ENCODE peak calls at places on chromosome 22, in five cellular contexts. K, A, M, J and L are unnamed samples.

GRCh38 chr22:45887202-45888131 is 89.5 kb downstream of the WNT7B start:
- DNase-seq in J (no peak), A (peak), K (peak), M (no peak), L (no peak)

GRCh38 chr22:39546889-39547586 is 14.5 kb upstream of the RPS19BP1 start:
- DNase-seq in K (no peak), M (no peak), J (no peak), A (no peak), L (no peak)

GRCh38 chr22:48849963-48850657 is 977.6 kb downstream of the BRD1 start:
- DNase-seq in M (no peak), K (no peak), A (peak), J (no peak), L (no peak)

GRCh38 chr22:20264614-20265452 is 3.3 kb downstream of the RTN4R start:
- DNase-seq in M (no peak), J (no peak), A (no peak), K (no peak), L (no peak)

GRCh38 chr22:27401321-27401720 is 400.2 kb downstream of the MN1 start:
- DNase-seq in A (no peak), J (no peak), K (no peak), M (no peak), L (no peak)

GRCh38 chr22:45091254-45091854 is 72.4 kb upstream of the NUP50 start:
- DNase-seq in K (no peak), A (peak), M (no peak), J (no peak), L (no peak)

GRCh38 chr22:30208631-30209603 is 37.6 kb downstream of the LIF start:
- DNase-seq in A (peak), J (peak), K (no peak), M (no peak), L (no peak)

GRCh38 chr22:23225724-23226496 is 45.6 kb downstream of the BCR start:
- DNase-seq in A (no peak), J (peak), K (no peak), M (peak), L (no peak)

GRCh38 chr22:46038516-46039430 is 61.8 kb upstream of the WNT7B start:
- DNase-seq in A (peak), M (no peak), J (peak), K (peak), L (no peak)

GRCh38 chr22:29848115-29848514 is 10.0 kb upstream of the ASCC2 start:
- DNase-seq in M (no peak), K (no peak), J (no peak), A (no peak), L (no peak)

GRCh38 chr22:47038206-47038835 is 275.9 kb downstream of the TBC1D22A start:
- DNase-seq in J (no peak), K (no peak), M (no peak), A (peak), L (no peak)

GRCh38 chr22:44037519-44038370 is 13.6 kb downstream of the PARVB start:
- DNase-seq in M (peak), K (no peak), A (no peak), J (peak), L (no peak)

GRCh38 chr22:39519681-39520053 is 695 bp upstream of the ATF4 start:
- DNase-seq in K (peak), M (peak), J (peak), A (no peak), L (no peak)

GRCh38 chr22:46353483-46354105 is 18.1 kb downstream of the TRMU start:
- DNase-seq in M (no peak), J (no peak), K (no peak), A (peak), L (no peak)

GRCh38 chr22:49150801-49151221 is 676.9 kb downstream of the BRD1 start:
- DNase-seq in J (no peak), A (no peak), M (no peak), K (no peak), L (no peak)

GRCh38 chr22:20982563-20982882 is 426 bp downstream of the LZTR1 start:
- DNase-seq in J (no peak), A (no peak), K (no peak), M (no peak), L (no peak)

GRCh38 chr22:28154856-28155255 is 235.8 kb upstream of the PITPNB start:
- DNase-seq in J (no peak), A (no peak), K (no peak), M (no peak), L (no peak)

GRCh38 chr22:21936151-21936778 is 16.4 kb downstream of the PPM1F start:
- DNase-seq in K (no peak), A (no peak), J (no peak), M (no peak), L (no peak)

GRCh38 chr22:27726344-27726725 is 75.2 kb downstream of the MN1 start:
- DNase-seq in J (no peak), A (no peak), M (no peak), K (no peak), L (no peak)

GRCh38 chr22:20408891-20409290 is 14.9 kb downstream of the ZNF74 start:
- DNase-seq in M (no peak), A (no peak), J (peak), K (no peak), L (no peak)

GRCh38 chr22:22787805-22788459 is 99.7 kb upstream of the IGLL5 start:
- DNase-seq in A (no peak), J (no peak), K (peak), M (peak), L (peak)

GRCh38 chr22:45997077-45997774 is 20.3 kb upstream of the WNT7B start:
- DNase-seq in J (peak), M (no peak), A (peak), K (no peak), L (no peak)

GRCh38 chr22:27223317-27224177 is 566.2 kb downstream of the MIAT start:
- DNase-seq in K (no peak), A (no peak), M (no peak), J (no peak), L (no peak)

GRCh38 chr22:43441216-43441615 is 29.4 kb downstream of the MPPED1 start:
- DNase-seq in K (no peak), A (no peak), M (no peak), J (no peak), L (no peak)

GRCh38 chr22:29480512-29481264 is 670 bp downstream of the NEFH start:
- DNase-seq in A (no peak), J (no peak), M (no peak), K (peak), L (peak)

GRCh38 chr22:46336119-46337078 is 885 bp downstream of the TRMU start:
- DNase-seq in J (no peak), M (no peak), K (peak), A (no peak), L (no peak)

GRCh38 chr22:33210129-33210784 is 152.1 kb upstream of the SYN3 start:
- DNase-seq in A (no peak), K (peak), M (peak), J (no peak), L (peak)

GRCh38 chr22:34897126-34897525 is 168.8 kb upstream of the ISX start:
- DNase-seq in M (no peak), A (no peak), J (no peak), K (no peak), L (no peak)

GRCh38 chr22:43910178-43910695 is 13.4 kb upstream of the PNPLA3 start:
- DNase-seq in M (no peak), K (no peak), A (no peak), J (no peak), L (no peak)

GRCh38 chr22:25922141-25922540 is 180.2 kb downstream of the MYO18B start:
- DNase-seq in K (no peak), A (no peak), J (no peak), M (no peak), L (no peak)

DNA sequence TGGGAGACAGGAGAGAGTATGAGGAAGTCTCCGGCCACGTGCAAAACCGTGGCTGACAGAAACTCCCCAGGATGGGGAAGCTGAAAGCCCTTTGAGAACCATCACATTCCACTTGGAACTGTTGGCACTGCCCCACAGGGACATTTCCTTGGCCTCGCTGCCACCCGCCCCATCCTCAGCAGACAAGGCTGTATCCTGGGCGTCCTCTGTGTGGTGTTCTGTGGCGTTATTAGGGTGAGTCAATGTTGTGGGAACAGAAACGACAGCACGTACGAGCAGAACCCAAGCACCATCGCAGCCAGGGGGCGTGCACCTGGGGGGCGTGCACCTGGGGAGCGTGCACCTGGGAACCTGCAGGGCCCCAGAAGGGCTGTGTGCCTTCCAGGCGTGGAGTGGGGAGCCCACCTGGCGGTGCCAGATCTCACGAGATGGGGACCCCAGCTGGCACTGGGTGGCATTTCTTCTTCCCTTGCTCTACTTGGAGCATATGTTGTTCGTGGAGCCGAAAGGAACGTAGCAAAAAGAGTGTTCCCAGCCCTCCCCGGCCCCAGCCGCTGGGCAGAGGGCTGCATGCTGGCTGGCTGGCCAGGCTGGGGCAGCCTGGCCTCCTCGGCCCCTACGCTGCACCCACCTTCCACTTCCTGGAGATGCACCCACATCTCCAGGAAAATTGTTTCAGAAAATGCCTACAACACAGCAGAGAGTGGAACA is 35.4 kb downstream of the NFAM1 start:
- DNase-seq in A (no peak), M (no peak), K (peak), J (no peak), L (no peak)
- TF ChIP-seq CTCF in A (no peak), M (no peak), K (peak), J (no peak), L (no peak)

GRCh38 chr22:50272103-50272782 is 2.1 kb upstream of the MAPK11 start:
- DNase-seq in M (no peak), A (no peak), J (no peak), K (no peak), L (no peak)

GRCh38 chr22:50275181-50276055 is 5.2 kb upstream of the MAPK11 start:
- DNase-seq in A (no peak), K (no peak), M (no peak), J (no peak), L (no peak)

GRCh38 chr22:50276143-50276542 is 6.0 kb upstream of the MAPK11 start:
- DNase-seq in K (peak), A (no peak), M (no peak), J (no peak), L (no peak)

GRCh38 chr22:50271519-50271970 is 1.4 kb upstream of the MAPK11 start:
- DNase-seq in J (peak), K (peak), M (no peak), A (no peak), L (no peak)

GRCh38 chr22:50274311-50274710 is 4.1 kb upstream of the MAPK11 start:
- DNase-seq in J (peak), K (no peak), A (no peak), M (peak), L (no peak)
- TF ChIP-seq CTCF in J (peak), K (no peak), A (peak), M (peak), L (peak)

GRCh38 chr22:40818747-40819662 is at the start of gene SLC25A17:
- DNase-seq in M (peak), J (peak), K (peak), A (no peak), L (peak)
- TF ChIP-seq CTCF in M (peak), J (peak), K (no peak), A (peak), L (peak)

GRCh38 chr22:41146573-41146972 is 54.2 kb downstream of the EP300 start:
- DNase-seq in M (no peak), A (no peak), K (no peak), J (peak), L (no peak)

GRCh38 chr22:41152902-41153301 is 52.2 kb upstream of the L3MBTL2 start:
- DNase-seq in M (no peak), J (no peak), A (no peak), K (no peak), L (no peak)

DNA sequence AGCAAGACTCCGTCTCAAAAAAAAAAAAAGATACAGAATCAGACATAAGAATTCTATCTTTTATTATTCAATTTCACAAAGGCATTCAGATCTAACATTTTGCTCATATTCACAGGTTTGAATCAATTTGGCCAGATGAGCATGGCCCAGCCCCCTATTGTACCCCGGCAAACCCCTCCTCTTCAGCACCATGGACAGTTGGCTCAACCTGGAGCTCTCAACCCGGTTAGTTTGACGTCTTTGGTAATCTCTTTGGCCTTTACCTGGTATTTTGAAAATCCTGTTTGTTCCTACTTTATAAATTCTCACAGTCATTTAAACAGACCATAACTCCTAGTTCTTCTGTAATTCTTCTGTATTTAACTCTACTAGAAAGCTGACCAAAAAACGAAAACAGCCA is 55.3 kb downstream of the EP300 start:
- DNase-seq in A (no peak), M (no peak), K (no peak), J (no peak), L (no peak)
- TF ChIP-seq CTCF in A (no peak), M (no peak), K (no peak), J (no peak), L (no peak)

GRCh38 chr22:50206599-50206998 is 5.8 kb downstream of the SELENOO start:
- DNase-seq in K (peak), A (no peak), M (no peak), J (no peak), L (no peak)
- TF ChIP-seq CTCF in K (peak), A (peak), M (peak), J (no peak), L (peak)

GRCh38 chr22:31839986-31840385 is 86.2 kb downstream of the DEPDC5 start:
- DNase-seq in A (no peak), J (no peak), K (no peak), M (no peak), L (no peak)

GRCh38 chr22:31840581-31840980 is 86.8 kb downstream of the DEPDC5 start:
- DNase-seq in A (no peak), M (no peak), J (no peak), K (no peak), L (no peak)

GRCh38 chr22:31838917-31839316 is 85.1 kb downstream of the DEPDC5 start:
- DNase-seq in M (no peak), A (no peak), K (no peak), J (no peak), L (no peak)

GRCh38 chr22:31833930-31834329 is 80.1 kb downstream of the DEPDC5 start:
- DNase-seq in K (no peak), A (no peak), J (no peak), M (no peak), L (no peak)

GRCh38 chr22:31836010-31836409 is 82.2 kb downstream of the DEPDC5 start:
- DNase-seq in A (no peak), J (no peak), M (no peak), K (no peak), L (no peak)
- TF ChIP-seq CTCF in A (no peak), J (no peak), M (no peak), K (no peak), L (no peak)

GRCh38 chr22:36334838-36335603 is 52.7 kb downstream of the MYH9 start:
- DNase-seq in M (no peak), J (no peak), K (no peak), A (no peak), L (no peak)

GRCh38 chr22:36337365-36338130 is 50.2 kb downstream of the MYH9 start:
- DNase-seq in J (no peak), K (no peak), A (no peak), M (no peak), L (no peak)

GRCh38 chr22:36336246-36337182 is 51.3 kb downstream of the MYH9 start:
- DNase-seq in A (no peak), M (no peak), J (no peak), K (no peak), L (no peak)

GRCh38 chr22:36334081-36334831 is 53.5 kb downstream of the MYH9 start:
- DNase-seq in K (peak), A (no peak), M (no peak), J (no peak), L (no peak)

DNA sequence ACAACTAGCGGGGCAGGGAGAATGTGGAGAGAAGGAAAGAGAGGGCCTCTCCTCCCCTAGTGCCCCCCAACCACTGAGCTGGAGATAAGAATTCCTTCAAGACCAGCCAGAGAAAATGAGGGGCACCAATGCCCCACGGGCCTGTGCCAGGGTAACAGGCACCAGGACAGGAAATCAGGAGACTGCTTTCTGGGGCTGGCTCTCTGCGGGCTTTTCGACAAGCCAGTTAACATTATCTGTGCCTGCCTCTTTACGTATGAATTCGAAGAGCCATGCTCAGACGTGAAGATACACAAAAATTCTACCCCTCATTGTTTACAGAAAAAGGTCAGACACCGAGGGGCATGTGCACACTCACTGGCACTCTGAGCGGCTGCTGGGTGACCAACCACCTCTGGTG is 52.1 kb downstream of the MYH9 start:
- DNase-seq in J (no peak), M (no peak), K (no peak), A (no peak), L (no peak)
- TF ChIP-seq CTCF in J (no peak), M (no peak), K (no peak), A (no peak), L (no peak)